ENCODE peak calls at places on chromosomes 11 and 22, in four cellular contexts. J, C, R and L are unnamed samples.

GRCh38 chr11:7965386-7965785 is at the start of gene NLRP10:
- DNase-seq in J (no peak), C (no peak), R (peak), L (no peak)

GRCh38 chr11:15748107-15748506 is 608.2 kb downstream of the SOX6 start:
- DNase-seq in J (no peak), C (no peak), R (no peak), L (no peak)

GRCh38 chr11:74025467-74026166 is 16.7 kb upstream of the UCP3 start:
- DNase-seq in J (no peak), C (no peak), R (peak), L (no peak)

GRCh38 chr22:42979606-42980005 is 35.3 kb downstream of the PACSIN2 start:
- DNase-seq in J (no peak), C (no peak), R (no peak), L (no peak)

GRCh38 chr11:82969811-82970210 is 68.3 kb downstream of the DDIAS start:
- DNase-seq in J (no peak), C (no peak), R (no peak), L (no peak)

GRCh38 chr11:83063073-83063754 is 8.5 kb downstream of the RAB30 start:
- DNase-seq in J (no peak), C (no peak), R (no peak), L (no peak)

GRCh38 chr11:125192194-125192593 is 27.6 kb downstream of the PKNOX2 start:
- DNase-seq in J (no peak), C (no peak), R (no peak), L (peak)

GRCh38 chr11:118291453-118291852 is 13.1 kb upstream of the CD3E start:
- DNase-seq in J (no peak), C (no peak), R (no peak), L (no peak)

GRCh38 chr11:67033661-67034166 is 10.8 kb downstream of the SYT12 start:
- DNase-seq in J (no peak), C (no peak), R (peak), L (no peak)

GRCh38 chr22:17074648-17075002 is 10.2 kb upstream of the IL17RA start:
- DNase-seq in J (no peak), C (no peak), R (no peak), L (no peak)

GRCh38 chr22:42269407-42270177 is 861 bp downstream of the TCF20 start:
- DNase-seq in J (peak), C (peak), R (no peak), L (no peak)

GRCh38 chr11:88464528-88464927 is 127.0 kb upstream of the CTSC start:
- DNase-seq in J (no peak), C (no peak), R (no peak), L (no peak)

GRCh38 chr22:38246046-38246658 is 26.7 kb downstream of the TMEM184B start:
- DNase-seq in J (no peak), C (no peak), R (no peak), L (no peak)

GRCh38 chr22:37850801-37851200 is 1.6 kb downstream of the EIF3L start:
- DNase-seq in J (no peak), C (no peak), R (no peak), L (no peak)

GRCh38 chr11:120326228-120326627 is 1.1 kb downstream of the TLCD5 start:
- DNase-seq in J (no peak), C (no peak), R (peak), L (no peak)

GRCh38 chr11:45314900-45315299 is 28.8 kb upstream of the SYT13 start:
- DNase-seq in J (no peak), C (no peak), R (no peak), L (no peak)

GRCh38 chr22:49627217-49628181 is 200.2 kb downstream of the BRD1 start:
- DNase-seq in J (no peak), C (no peak), R (no peak), L (no peak)

GRCh38 chr11:10314199-10315072 is 9.6 kb downstream of the ADM start:
- DNase-seq in J (no peak), C (no peak), R (peak), L (no peak)

GRCh38 chr11:120854988-120855387 is 168.9 kb upstream of the TBCEL start:
- DNase-seq in J (no peak), C (no peak), R (no peak), L (no peak)

GRCh38 chr11:127800989-127801688 is 786.2 kb downstream of the ETS1 start:
- DNase-seq in J (no peak), C (no peak), R (no peak), L (no peak)

GRCh38 chr22:38943882-38944281 is 13.5 kb upstream of the APOBEC3A start:
- DNase-seq in J (no peak), C (no peak), R (no peak), L (no peak)

GRCh38 chr22:41352058-41352457 is 29.7 kb upstream of the TEF start:
- DNase-seq in J (no peak), C (no peak), R (peak), L (no peak)

GRCh38 chr22:18091916-18092526 is 14.2 kb downstream of the PEX26 start:
- DNase-seq in J (peak), C (no peak), R (no peak), L (no peak)

GRCh38 chr11:94786264-94787126 is 18.3 kb downstream of the AMOTL1 start:
- DNase-seq in J (no peak), C (no peak), R (no peak), L (no peak)

GRCh38 chr11:68988486-68988885 is 7.7 kb upstream of the MRGPRD start:
- DNase-seq in J (no peak), C (no peak), R (no peak), L (no peak)

GRCh38 chr22:50271519-50271970 is 1.4 kb upstream of the MAPK11 start:
- DNase-seq in J (peak), C (peak), R (no peak), L (no peak)

GRCh38 chr11:95925011-95925410 is 1.1 kb upstream of the MTMR2 start:
- DNase-seq in J (no peak), C (no peak), R (no peak), L (no peak)

GRCh38 chr11:15967166-15967565 is 389.2 kb downstream of the SOX6 start:
- DNase-seq in J (peak), C (no peak), R (no peak), L (no peak)